ENCODE peak calls at places on chromosome 12, in five cellular contexts. K, X, L, P and Q are unnamed samples.

GRCh38 chr12:120749256-120749655 is 23.6 kb downstream of the ACADS start:
- DNase-seq in X (no peak), K (no peak), L (no peak), P (no peak), Q (no peak)

GRCh38 chr12:66365718-66366485 is 63.6 kb downstream of the HELB start:
- DNase-seq in X (no peak), K (no peak), L (peak; percentile 27), P (no peak), Q (no peak)

GRCh38 chr12:117850048-117850447 is 118.7 kb downstream of the KSR2 start:
- DNase-seq in L (peak; percentile 61), K (peak; percentile 16), X (peak; percentile 77), P (peak; percentile 22), Q (peak; percentile 89)

GRCh38 chr12:46442723-46443122 is 70.2 kb upstream of the SLC38A2 start:
- DNase-seq in K (peak; percentile 95), P (no peak), L (peak; percentile 50), X (no peak), Q (no peak)

GRCh38 chr12:26646571-26646970 is 186.4 kb downstream of the ITPR2 start:
- DNase-seq in K (no peak), P (no peak), X (no peak), L (no peak), Q (no peak)

GRCh38 chr12:98243190-98243589 is 272.2 kb upstream of the TMPO start:
- DNase-seq in L (no peak), X (no peak), P (no peak), K (no peak), Q (no peak)

GRCh38 chr12:84922721-84923120 is 10.1 kb upstream of the SLC6A15 start:
- DNase-seq in X (no peak), K (peak; percentile 79), L (peak; percentile 46), P (no peak), Q (no peak)

GRCh38 chr12:9049520-9050133 is 60.3 kb downstream of the KLRG1 start:
- DNase-seq in K (peak; percentile 28), X (no peak), L (peak; percentile 73), P (no peak), Q (no peak)

GRCh38 chr12:115149279-115149678 is 465.3 kb upstream of the TBX3 start:
- DNase-seq in P (no peak), L (peak; percentile 46), X (no peak), K (no peak), Q (no peak)

GRCh38 chr12:102438047-102438822 is 42.1 kb downstream of the IGF1 start:
- DNase-seq in X (no peak), P (no peak), L (peak; percentile 43), K (no peak), Q (no peak)

GRCh38 chr12:112850343-112850742 is 56.4 kb upstream of the OAS1 start:
- DNase-seq in K (no peak), X (no peak), L (no peak), P (no peak), Q (peak; percentile 38)

GRCh38 chr12:42426733-42427132 is 100.8 kb downstream of the PPHLN1 start:
- DNase-seq in X (no peak), K (peak; percentile 49), L (peak; percentile 51), P (no peak), Q (peak; percentile 80)

GRCh38 chr12:51907083-51907863 is at the start of gene ACVRL1:
- DNase-seq in P (peak; percentile 60), K (no peak), L (peak; percentile 51), X (no peak), Q (peak; percentile 66)
- H3K9ac ChIP-seq in P (peak within 1 kb of the TSS; percentile 95), K (no peak within 1 kb of the TSS), L (peak within 1 kb of the TSS; percentile 83), X (no peak within 1 kb of the TSS), Q (no peak within 1 kb of the TSS)

DNA sequence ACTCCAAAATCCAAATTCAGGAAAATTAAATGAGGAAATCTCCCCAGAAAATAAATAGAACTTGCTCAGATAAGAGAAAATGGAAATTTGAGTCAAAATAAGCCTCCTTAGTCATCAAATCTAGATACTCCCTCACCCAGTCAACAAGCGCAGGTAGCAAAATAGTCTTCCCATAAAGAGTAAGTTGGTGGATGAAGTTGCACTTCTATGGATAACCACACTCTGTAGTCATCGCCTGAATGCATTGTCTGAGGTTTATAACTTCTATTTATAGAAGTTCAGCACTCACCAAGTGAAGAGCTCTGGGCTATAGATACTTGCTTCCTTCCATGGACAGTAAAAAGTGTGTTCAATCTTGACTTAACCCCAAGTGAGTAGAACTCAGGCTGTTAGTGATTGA is 386.8 kb downstream of the SYT1 start:
- DNase-seq in L (peak; percentile 28), X (no peak), K (peak; percentile 54), P (no peak), Q (no peak)
- H3K27ac ChIP-seq in L (no peak overlapping the region), X (no peak overlapping the region), K (no peak overlapping the region), P (no peak overlapping the region), Q (no peak overlapping the region)

DNA sequence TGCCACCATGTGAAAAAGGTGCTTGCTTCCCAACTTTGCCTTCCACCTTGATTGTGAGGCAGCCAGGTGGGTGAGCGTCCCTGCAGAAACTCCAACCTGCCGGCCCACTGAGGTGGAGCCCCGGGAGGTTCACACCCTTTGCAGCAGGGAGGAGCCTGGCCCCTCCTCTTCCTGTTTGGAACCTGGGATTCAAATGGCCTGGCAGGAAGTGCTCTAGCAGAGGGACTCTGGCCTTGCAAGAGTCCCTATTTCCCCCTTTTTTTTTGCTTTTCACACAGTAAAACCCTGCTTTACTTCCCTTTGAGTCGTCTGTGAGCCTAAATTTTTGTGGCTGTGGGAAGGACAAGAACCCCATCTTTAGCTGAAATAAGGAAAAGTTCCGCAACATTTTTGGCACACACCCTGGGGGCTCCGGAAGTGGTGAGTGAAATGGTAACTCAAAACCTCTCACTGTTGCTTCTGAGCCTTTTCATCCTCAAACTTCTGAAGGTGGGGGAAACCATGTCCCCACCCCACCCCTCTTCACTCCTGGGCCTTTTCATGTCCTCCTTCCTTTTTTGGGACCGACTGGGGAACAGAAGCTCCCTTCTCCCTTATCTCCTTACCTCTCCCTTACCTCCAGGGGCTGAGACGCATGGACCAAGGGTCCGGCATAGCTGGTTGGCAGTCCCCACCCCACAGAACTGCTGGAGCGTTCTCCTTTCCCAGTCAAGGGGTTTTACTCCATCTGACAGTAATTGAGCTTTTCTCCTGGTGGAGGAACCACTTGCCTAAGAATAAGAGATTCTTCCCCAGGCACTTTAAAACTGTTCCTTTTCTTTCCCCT is 102.0 kb downstream of the KCNMB4 start:
- DNase-seq in X (no peak), P (no peak), K (no peak), L (no peak), Q (no peak)
- H3K9ac ChIP-seq in X (no peak overlapping the region), P (no peak overlapping the region), K (no peak overlapping the region), L (no peak overlapping the region), Q (no peak overlapping the region)

GRCh38 chr12:106072751-106073150 is 66.0 kb downstream of the NUAK1 start:
- DNase-seq in P (no peak), K (no peak), X (no peak), L (no peak), Q (peak; percentile 30)

GRCh38 chr12:106070611-106071010 is 68.1 kb downstream of the NUAK1 start:
- DNase-seq in L (no peak), P (no peak), K (no peak), X (no peak), Q (peak; percentile 34)

GRCh38 chr12:106073179-106073578 is 65.6 kb downstream of the NUAK1 start:
- DNase-seq in P (no peak), X (no peak), K (no peak), L (no peak), Q (peak; percentile 8)

GRCh38 chr12:106070147-106070546 is 68.6 kb downstream of the NUAK1 start:
- DNase-seq in P (no peak), K (no peak), X (no peak), L (no peak), Q (peak; percentile 20)

DNA sequence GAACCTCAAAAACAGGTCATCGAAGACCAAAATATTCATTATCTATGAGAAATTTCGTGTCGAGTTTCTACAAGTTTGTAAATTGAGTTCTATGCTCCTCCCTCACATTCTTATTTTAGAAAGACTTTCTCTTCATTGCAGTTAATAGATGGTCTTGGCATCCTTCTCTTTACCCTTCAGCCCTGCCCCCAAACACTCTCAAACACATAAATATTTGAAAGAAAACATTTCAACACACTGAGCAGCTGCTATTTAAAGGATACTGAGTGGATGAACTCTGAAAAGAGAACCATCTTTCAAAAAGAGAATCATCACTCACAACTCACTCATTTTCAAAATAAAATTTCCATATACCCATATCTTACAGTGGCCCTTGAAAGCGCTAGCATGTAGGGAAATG is 67.1 kb downstream of the NUAK1 start:
- DNase-seq in K (no peak), X (no peak), P (no peak), L (no peak), Q (no peak)
- H3K27ac ChIP-seq in K (no peak overlapping the region), X (no peak overlapping the region), P (no peak overlapping the region), L (no peak overlapping the region), Q (no peak overlapping the region)

DNA sequence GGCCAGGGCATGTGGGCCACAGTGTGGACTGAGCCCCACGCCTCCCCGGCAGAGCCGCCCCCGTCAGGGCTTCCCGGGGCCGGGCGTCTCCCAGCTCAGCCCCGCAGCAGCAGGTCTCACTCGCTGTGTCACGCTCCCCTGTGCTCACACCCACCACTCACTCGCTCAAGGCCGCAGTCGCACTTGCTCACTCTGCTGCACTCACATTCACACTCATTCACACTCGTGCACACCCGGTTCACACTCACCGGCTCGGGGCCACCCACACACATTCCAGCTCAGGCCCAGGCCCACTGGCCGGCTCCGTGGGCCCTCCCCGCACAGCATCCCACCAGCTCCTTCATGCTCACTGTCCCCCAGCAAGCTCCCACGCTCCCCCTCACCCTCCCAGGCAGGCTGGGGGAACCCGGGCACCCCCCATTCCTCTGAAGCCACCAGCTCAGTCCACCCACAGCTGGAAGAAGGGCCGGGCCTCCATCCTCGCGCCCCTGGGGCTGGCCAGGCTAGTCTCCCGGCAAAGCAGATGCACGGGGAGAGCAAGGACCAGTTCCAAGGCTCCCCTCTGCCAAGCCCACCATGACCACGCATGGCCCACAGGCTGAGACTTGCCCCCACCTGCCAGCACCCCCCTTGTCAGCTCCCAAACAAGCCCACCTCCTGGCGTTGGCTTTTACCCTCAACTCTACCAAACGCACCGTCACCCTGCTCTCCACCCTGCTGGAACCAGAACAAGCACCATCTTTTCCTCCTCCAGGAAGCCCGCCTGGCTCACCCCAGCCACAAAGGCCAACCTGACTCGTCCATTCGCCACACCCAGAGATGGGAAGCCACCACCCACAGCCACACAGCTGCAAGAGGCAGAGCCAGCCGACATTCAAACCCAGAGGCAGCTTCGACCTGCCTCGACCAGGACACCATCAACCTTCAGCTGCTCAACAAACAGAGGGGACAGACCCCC is 28.0 kb downstream of the NCOR2 start:
- DNase-seq in P (no peak), K (no peak), X (no peak), L (peak; percentile 41), Q (no peak)
- H3K9ac ChIP-seq in P (no peak overlapping the region), K (no peak overlapping the region), X (peak overlapping the region; percentile 46), L (no peak overlapping the region), Q (no peak overlapping the region)

GRCh38 chr12:6334359-6334758 is 7.5 kb downstream of the TNFRSF1A start:
- DNase-seq in K (no peak), P (no peak), L (no peak), X (no peak), Q (no peak)
- H3K27ac ChIP-seq in K (peak overlapping the region; percentile 88), P (peak overlapping the region; percentile 99), L (peak overlapping the region; percentile 100), X (no peak overlapping the region), Q (no peak overlapping the region)